ENCODE peak calls at places on chromosome 21, in six cellular contexts. One of them, this sample, is unnamed. For H3K4me1, the result is how much of the 10 kb centered on the place peaks cover.

GRCh38 chr21:34372321-34372720 is 3.0 kb upstream of the SMIM11 start:
- DNase-seq in mammary epithelial cell: no peak
- DNase-seq in A549: no peak
- DNase-seq in aorta: no peak
- DNase-seq in keratinocyte: no peak
- DNase-seq in heart right ventricle: no peak
- DNase-seq in this sample: no peak

GRCh38 chr21:45550552-45551210 is 8.4 kb upstream of the SLC19A1 start:
- DNase-seq in mammary epithelial cell: no peak
- DNase-seq in A549: no peak
- DNase-seq in aorta: peak
- DNase-seq in keratinocyte: no peak
- DNase-seq in heart right ventricle: no peak
- DNase-seq in this sample: no peak

GRCh38 chr21:32140212-32141008 is 138.4 kb downstream of the MIS18A start:
- DNase-seq in mammary epithelial cell: no peak
- DNase-seq in A549: no peak
- DNase-seq in aorta: no peak
- DNase-seq in keratinocyte: no peak
- DNase-seq in heart right ventricle: no peak
- DNase-seq in this sample: no peak

GRCh38 chr21:19322360-19322759 is 918.8 kb upstream of the TMPRSS15 start:
- DNase-seq in mammary epithelial cell: no peak
- DNase-seq in A549: no peak
- DNase-seq in aorta: no peak
- DNase-seq in keratinocyte: no peak
- DNase-seq in heart right ventricle: no peak
- DNase-seq in this sample: no peak

GRCh38 chr21:33924766-33925100 is 9.1 kb upstream of the ATP5PO start:
- DNase-seq in mammary epithelial cell: peak
- DNase-seq in A549: no peak
- DNase-seq in aorta: no peak
- DNase-seq in keratinocyte: no peak
- DNase-seq in heart right ventricle: no peak
- DNase-seq in this sample: no peak

GRCh38 chr21:17903029-17903806 is 84.1 kb upstream of the C21orf91 start:
- DNase-seq in mammary epithelial cell: no peak
- DNase-seq in A549: no peak
- DNase-seq in aorta: no peak
- DNase-seq in keratinocyte: no peak
- DNase-seq in heart right ventricle: no peak
- DNase-seq in this sample: no peak

GRCh38 chr21:34890724-34891609 is 158.1 kb downstream of the RUNX1 start:
- DNase-seq in mammary epithelial cell: peak
- DNase-seq in A549: no peak
- DNase-seq in aorta: peak
- DNase-seq in keratinocyte: no peak
- DNase-seq in heart right ventricle: peak
- DNase-seq in this sample: peak

GRCh38 chr21:32538147-32538792 is 47.1 kb downstream of the TCP10L start:
- DNase-seq in mammary epithelial cell: no peak
- DNase-seq in A549: no peak
- DNase-seq in aorta: no peak
- DNase-seq in keratinocyte: no peak
- DNase-seq in heart right ventricle: no peak
- DNase-seq in this sample: no peak

GRCh38 chr21:23008803-23009202 is 2010.6 kb downstream of the NCAM2 start:
- DNase-seq in mammary epithelial cell: no peak
- DNase-seq in A549: no peak
- DNase-seq in aorta: no peak
- DNase-seq in keratinocyte: no peak
- DNase-seq in heart right ventricle: no peak
- DNase-seq in this sample: no peak

GRCh38 chr21:33265664-33266049 is 510 bp upstream of the IL10RB start:
- DNase-seq in mammary epithelial cell: peak
- DNase-seq in A549: no peak
- DNase-seq in aorta: no peak
- DNase-seq in keratinocyte: no peak
- DNase-seq in heart right ventricle: no peak
- DNase-seq in this sample: peak

GRCh38 chr21:45367402-45368351 is 37.3 kb upstream of the COL18A1 start:
- DNase-seq in mammary epithelial cell: no peak
- DNase-seq in A549: no peak
- DNase-seq in aorta: no peak
- DNase-seq in keratinocyte: no peak
- DNase-seq in heart right ventricle: no peak
- DNase-seq in this sample: peak

GRCh38 chr21:45505416-45506021 is 36.7 kb downstream of the SLC19A1 start:
- DNase-seq in mammary epithelial cell: no peak
- DNase-seq in A549: no peak
- DNase-seq in aorta: peak
- DNase-seq in keratinocyte: no peak
- DNase-seq in heart right ventricle: no peak
- DNase-seq in this sample: peak

GRCh38 chr21:34991366-34991967 is 57.6 kb downstream of the RUNX1 start:
- DNase-seq in mammary epithelial cell: no peak
- DNase-seq in A549: no peak
- DNase-seq in aorta: no peak
- DNase-seq in keratinocyte: no peak
- DNase-seq in heart right ventricle: no peak
- DNase-seq in this sample: no peak

GRCh38 chr21:21200103-21200938 is 202.1 kb downstream of the NCAM2 start:
- DNase-seq in mammary epithelial cell: no peak
- DNase-seq in A549: peak
- DNase-seq in aorta: peak
- DNase-seq in keratinocyte: no peak
- DNase-seq in heart right ventricle: peak
- DNase-seq in this sample: peak

GRCh38 chr21:29676395-29676794 is 263.4 kb downstream of the GRIK1 start:
- DNase-seq in mammary epithelial cell: no peak
- DNase-seq in A549: no peak
- DNase-seq in aorta: no peak
- DNase-seq in keratinocyte: no peak
- DNase-seq in heart right ventricle: no peak
- DNase-seq in this sample: no peak

GRCh38 chr21:45821315-45822001 is 160.1 kb upstream of the COL6A1 start:
- DNase-seq in mammary epithelial cell: no peak
- DNase-seq in A549: no peak
- DNase-seq in aorta: peak
- DNase-seq in keratinocyte: no peak
- DNase-seq in heart right ventricle: no peak
- DNase-seq in this sample: no peak

GRCh38 chr21:34702341-34702807 is 33.6 kb downstream of the CLIC6 start:
- DNase-seq in mammary epithelial cell: peak
- DNase-seq in A549: no peak
- DNase-seq in aorta: peak
- DNase-seq in keratinocyte: peak
- DNase-seq in heart right ventricle: peak
- DNase-seq in this sample: peak

GRCh38 chr21:45409466-45410150 is 4.6 kb downstream of the COL18A1 start:
- DNase-seq in mammary epithelial cell: peak
- DNase-seq in A549: no peak
- DNase-seq in aorta: peak
- DNase-seq in keratinocyte: peak
- DNase-seq in heart right ventricle: peak
- DNase-seq in this sample: peak

GRCh38 chr21:46307625-46308024 is 16.0 kb downstream of the C21orf58 start:
- DNase-seq in mammary epithelial cell: peak
- DNase-seq in A549: no peak
- DNase-seq in aorta: no peak
- DNase-seq in keratinocyte: no peak
- DNase-seq in heart right ventricle: no peak
- DNase-seq in this sample: no peak

GRCh38 chr21:28640326-28640725 is 352.4 kb downstream of the LTN1 start:
- DNase-seq in mammary epithelial cell: no peak
- DNase-seq in A549: no peak
- DNase-seq in aorta: no peak
- DNase-seq in keratinocyte: no peak
- DNase-seq in heart right ventricle: no peak
- DNase-seq in this sample: no peak

GRCh38 chr21:46637952-46638746 is 2.7 kb downstream of the PRMT2 start:
- DNase-seq in mammary epithelial cell: no peak
- DNase-seq in A549: no peak
- DNase-seq in aorta: no peak
- DNase-seq in keratinocyte: no peak
- DNase-seq in heart right ventricle: no peak
- DNase-seq in this sample: no peak

GRCh38 chr21:45577806-45578801 is 35.9 kb upstream of the SLC19A1 start:
- DNase-seq in mammary epithelial cell: no peak
- DNase-seq in A549: no peak
- DNase-seq in aorta: peak
- DNase-seq in keratinocyte: no peak
- DNase-seq in heart right ventricle: no peak
- DNase-seq in this sample: no peak

GRCh38 chr21:18023099-18023498 is 203.9 kb upstream of the C21orf91 start:
- DNase-seq in mammary epithelial cell: no peak
- DNase-seq in A549: no peak
- DNase-seq in aorta: no peak
- DNase-seq in keratinocyte: no peak
- DNase-seq in heart right ventricle: no peak
- DNase-seq in this sample: no peak

GRCh38 chr21:45554477-45555175 is 12.4 kb upstream of the SLC19A1 start:
- DNase-seq in mammary epithelial cell: peak
- DNase-seq in A549: peak
- DNase-seq in aorta: peak
- DNase-seq in keratinocyte: no peak
- DNase-seq in heart right ventricle: peak
- DNase-seq in this sample: peak

DNA sequence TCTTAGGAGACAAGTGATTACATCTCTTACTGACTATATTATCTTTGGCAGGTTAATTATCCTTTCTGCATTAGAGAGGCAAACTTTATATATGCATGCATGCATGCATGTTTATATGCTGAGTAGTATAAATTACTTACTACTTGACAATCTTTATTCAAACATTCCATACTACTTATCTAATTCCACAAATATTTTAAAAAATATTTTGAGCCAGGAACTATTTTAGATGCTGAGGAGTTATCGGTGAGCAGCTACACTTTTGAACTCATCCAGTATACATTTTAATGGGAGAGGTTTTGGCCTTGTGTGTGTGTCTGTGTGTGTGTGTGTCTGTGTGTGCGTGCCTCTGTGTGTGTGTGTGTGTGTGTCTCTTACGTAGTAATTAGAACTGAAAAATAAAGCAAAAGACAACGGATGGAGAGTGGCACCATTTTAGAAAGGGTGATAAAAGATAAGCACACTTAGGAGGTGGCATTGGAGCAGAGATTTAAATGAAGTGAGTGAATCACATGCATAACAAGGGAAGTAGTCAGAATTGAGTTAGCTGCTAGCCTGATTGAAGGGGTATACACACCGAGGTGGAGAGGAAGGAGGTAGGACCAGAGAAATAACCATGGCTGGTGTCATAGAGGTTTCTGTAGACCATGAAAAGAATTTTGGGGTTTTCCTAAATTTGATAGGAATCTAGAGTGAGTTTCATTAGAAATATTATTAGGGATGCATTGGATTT is 1488.4 kb downstream of the MRPL39 start:
- DNase-seq in mammary epithelial cell: no peak
- DNase-seq in A549: no peak
- DNase-seq in aorta: no peak
- DNase-seq in keratinocyte: no peak
- DNase-seq in heart right ventricle: no peak
- DNase-seq in this sample: no peak
- H3K4me3 ChIP-seq in mammary epithelial cell: no peak
- H3K4me3 ChIP-seq in A549: no peak
- H3K4me3 ChIP-seq in aorta: no peak
- H3K4me3 ChIP-seq in keratinocyte: no peak
- H3K4me3 ChIP-seq in heart right ventricle: no peak
- H3K4me3 ChIP-seq in this sample: no peak

GRCh38 chr21:15063081-15063820 is 1.5 kb downstream of the NRIP1 start:
- DNase-seq in mammary epithelial cell: peak
- DNase-seq in A549: no peak
- DNase-seq in aorta: no peak
- DNase-seq in keratinocyte: peak
- DNase-seq in heart right ventricle: no peak
- DNase-seq in this sample: no peak
- H3K4me1 ChIP-seq in mammary epithelial cell: under half
- H3K4me1 ChIP-seq in A549: under half
- H3K4me1 ChIP-seq in aorta: under half
- H3K4me1 ChIP-seq in keratinocyte: under half
- H3K4me1 ChIP-seq in heart right ventricle: half or more
- H3K4me1 ChIP-seq in this sample: under half

DNA sequence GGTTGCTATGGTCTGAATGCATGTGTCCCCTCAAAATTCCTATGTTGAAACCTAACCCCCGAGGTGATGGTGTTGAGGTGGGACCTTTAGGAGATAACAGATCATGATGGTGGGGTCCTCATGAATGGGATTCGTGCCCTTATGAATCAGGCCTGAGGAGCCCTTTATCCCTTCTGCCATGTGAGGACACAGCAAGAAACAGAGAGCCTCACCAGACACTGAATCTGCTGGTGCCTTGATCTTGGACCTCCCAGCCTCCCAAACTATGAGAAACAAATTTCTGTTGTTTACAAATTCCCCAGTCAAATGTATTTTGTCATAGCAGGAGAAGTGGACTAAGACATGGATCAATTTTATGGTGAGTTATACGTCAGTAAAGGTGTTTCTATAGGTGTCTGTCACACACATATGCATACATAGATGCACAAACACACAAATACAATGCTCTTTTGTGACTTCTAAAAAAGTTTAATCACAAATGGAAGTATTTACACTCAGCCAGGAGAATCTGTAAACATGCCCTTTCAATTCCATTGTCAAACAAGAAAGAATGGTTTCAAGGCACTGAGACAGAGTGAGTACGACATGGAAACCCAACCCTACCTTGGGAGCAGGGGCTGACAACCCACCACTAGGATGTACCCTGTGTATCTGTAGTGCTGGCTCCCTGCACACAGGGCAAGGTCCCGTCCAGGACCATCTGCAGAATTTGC is 5.5 kb upstream of the ETS2 start:
- DNase-seq in mammary epithelial cell: no peak
- DNase-seq in A549: no peak
- DNase-seq in aorta: no peak
- DNase-seq in keratinocyte: no peak
- DNase-seq in heart right ventricle: no peak
- DNase-seq in this sample: no peak
- H3K4me3 ChIP-seq in mammary epithelial cell: no peak
- H3K4me3 ChIP-seq in A549: no peak
- H3K4me3 ChIP-seq in aorta: no peak
- H3K4me3 ChIP-seq in keratinocyte: no peak
- H3K4me3 ChIP-seq in heart right ventricle: no peak
- H3K4me3 ChIP-seq in this sample: no peak

GRCh38 chr21:37407719-37408455 is 41.3 kb downstream of the DYRK1A start:
- DNase-seq in mammary epithelial cell: peak
- DNase-seq in A549: no peak
- DNase-seq in aorta: no peak
- DNase-seq in keratinocyte: no peak
- DNase-seq in heart right ventricle: no peak
- DNase-seq in this sample: no peak

GRCh38 chr21:37410639-37411038 is 44.1 kb downstream of the DYRK1A start:
- DNase-seq in mammary epithelial cell: no peak
- DNase-seq in A549: no peak
- DNase-seq in aorta: no peak
- DNase-seq in keratinocyte: no peak
- DNase-seq in heart right ventricle: no peak
- DNase-seq in this sample: no peak

GRCh38 chr21:37412603-37413360 is 46.2 kb downstream of the DYRK1A start:
- DNase-seq in mammary epithelial cell: no peak
- DNase-seq in A549: no peak
- DNase-seq in aorta: no peak
- DNase-seq in keratinocyte: no peak
- DNase-seq in heart right ventricle: no peak
- DNase-seq in this sample: no peak

GRCh38 chr21:37405629-37406028 is 39.1 kb downstream of the DYRK1A start:
- DNase-seq in mammary epithelial cell: no peak
- DNase-seq in A549: no peak
- DNase-seq in aorta: no peak
- DNase-seq in keratinocyte: no peak
- DNase-seq in heart right ventricle: no peak
- DNase-seq in this sample: no peak

GRCh38 chr21:37408464-37409193 is 42.1 kb downstream of the DYRK1A start:
- DNase-seq in mammary epithelial cell: no peak
- DNase-seq in A549: no peak
- DNase-seq in aorta: no peak
- DNase-seq in keratinocyte: no peak
- DNase-seq in heart right ventricle: no peak
- DNase-seq in this sample: no peak
- H3K4me1 ChIP-seq in mammary epithelial cell: under half
- H3K4me1 ChIP-seq in A549: under half
- H3K4me1 ChIP-seq in aorta: under half
- H3K4me1 ChIP-seq in keratinocyte: under half
- H3K4me1 ChIP-seq in heart right ventricle: half or more
- H3K4me1 ChIP-seq in this sample: under half

This sample was measured in right cardiac atrium.